ENCODE peak calls at places on chromosomes 6 and 20, in six cellular contexts. One of them, this sample, is unnamed.
A peak's percentile ranks its signal among the peaks of the same experiment; 100 is the strongest.

GRCh38 chr6:22356362-22356940 is 59.6 kb upstream of the PRL start:
- DNase-seq in heart left ventricle: no peak
- DNase-seq in ovary: no peak
- DNase-seq in uterus: no peak
- DNase-seq in fibroblast of lung: no peak
- DNase-seq in HepG2: no peak
- DNase-seq in this sample: no peak

GRCh38 chr6:147000545-147001488 is 203.4 kb upstream of the STXBP5 start:
- DNase-seq in uterus: no peak
- DNase-seq in HepG2: no peak
- DNase-seq in ovary: no peak
- DNase-seq in heart left ventricle: no peak
- DNase-seq in fibroblast of lung: peak; percentile 78
- DNase-seq in this sample: no peak

GRCh38 chr20:21229163-21229562 is 74.0 kb upstream of the XRN2 start:
- DNase-seq in ovary: no peak
- DNase-seq in heart left ventricle: no peak
- DNase-seq in fibroblast of lung: peak; percentile 34
- DNase-seq in uterus: no peak
- DNase-seq in HepG2: no peak
- DNase-seq in this sample: no peak

GRCh38 chr6:134816780-134817179 is 133.1 kb downstream of the ALDH8A1 start:
- DNase-seq in uterus: no peak
- DNase-seq in fibroblast of lung: peak; percentile 77
- DNase-seq in heart left ventricle: no peak
- DNase-seq in ovary: no peak
- DNase-seq in HepG2: no peak
- DNase-seq in this sample: no peak

GRCh38 chr20:43725666-43726065 is 1.1 kb downstream of the GTSF1L start:
- DNase-seq in fibroblast of lung: no peak
- DNase-seq in heart left ventricle: no peak
- DNase-seq in uterus: no peak
- DNase-seq in ovary: no peak
- DNase-seq in HepG2: no peak
- DNase-seq in this sample: no peak

GRCh38 chr20:34190679-34191090 is 50.5 kb upstream of the ASIP start:
- DNase-seq in heart left ventricle: peak; percentile 66
- DNase-seq in fibroblast of lung: peak; percentile 79
- DNase-seq in uterus: peak; percentile 68
- DNase-seq in ovary: peak; percentile 76
- DNase-seq in HepG2: peak; percentile 81
- DNase-seq in this sample: peak; percentile 80

GRCh38 chr6:56263586-56264295 is 16.4 kb upstream of the COL21A1 start:
- DNase-seq in uterus: no peak
- DNase-seq in fibroblast of lung: no peak
- DNase-seq in ovary: no peak
- DNase-seq in HepG2: no peak
- DNase-seq in heart left ventricle: no peak
- DNase-seq in this sample: no peak

GRCh38 chr6:149212892-149213786 is 104.4 kb upstream of the TAB2 start:
- DNase-seq in ovary: no peak
- DNase-seq in heart left ventricle: no peak
- DNase-seq in HepG2: no peak
- DNase-seq in fibroblast of lung: peak; percentile 83
- DNase-seq in uterus: no peak
- DNase-seq in this sample: no peak

GRCh38 chr20:40781340-40781916 is 92.4 kb upstream of the MAFB start:
- DNase-seq in ovary: no peak
- DNase-seq in heart left ventricle: no peak
- DNase-seq in fibroblast of lung: no peak
- DNase-seq in uterus: no peak
- DNase-seq in HepG2: no peak
- DNase-seq in this sample: no peak

GRCh38 chr6:30844118-30844535 is 40.2 kb upstream of the DDR1 start:
- DNase-seq in fibroblast of lung: peak; percentile 83
- DNase-seq in HepG2: peak; percentile 40
- DNase-seq in uterus: no peak
- DNase-seq in ovary: no peak
- DNase-seq in heart left ventricle: no peak
- DNase-seq in this sample: no peak
- TF ChIP-seq CTCF in fibroblast of lung: no peak
- TF ChIP-seq CTCF in HepG2: peak; percentile 34
- TF ChIP-seq CTCF in uterus: no peak
- TF ChIP-seq CTCF in ovary: no peak
- TF ChIP-seq CTCF in heart left ventricle: no peak
- TF ChIP-seq CTCF in this sample: no peak

GRCh38 chr6:99334526-99335127 is 14.8 kb downstream of the FAXC start:
- DNase-seq in fibroblast of lung: peak; percentile 43
- DNase-seq in heart left ventricle: no peak
- DNase-seq in ovary: no peak
- DNase-seq in uterus: no peak
- DNase-seq in HepG2: peak; percentile 58
- DNase-seq in this sample: no peak
- H3K4me1 ChIP-seq in fibroblast of lung: no peaks in the 10 kb centered on the region
- H3K4me1 ChIP-seq in heart left ventricle: no peaks in the 10 kb centered on the region
- H3K4me1 ChIP-seq in ovary: no peaks in the 10 kb centered on the region
- H3K4me1 ChIP-seq in uterus: no peaks in the 10 kb centered on the region
- H3K4me1 ChIP-seq in HepG2: peaks cover 5% of the 10 kb centered on the region
- H3K4me1 ChIP-seq in this sample: no peaks in the 10 kb centered on the region

DNA sequence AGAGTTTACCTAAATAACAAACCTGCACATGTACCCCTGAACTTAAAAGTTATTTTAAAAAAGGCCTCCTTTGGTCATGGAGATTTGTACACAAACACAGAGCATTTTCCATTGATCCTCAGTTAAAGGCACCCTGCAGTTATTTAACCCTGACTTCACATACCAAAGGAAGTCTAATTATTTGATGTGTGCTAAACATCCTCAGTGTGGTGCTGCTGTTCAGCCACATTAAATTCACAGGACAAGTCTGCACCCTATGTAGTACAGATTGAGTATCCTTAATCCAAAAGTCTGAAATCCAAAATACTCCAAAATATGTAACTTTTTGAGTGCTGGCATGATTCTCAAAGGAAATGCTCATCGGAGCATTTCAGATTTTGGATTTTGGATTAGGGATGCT is 21.4 kb downstream of the KCNQ5 start:
- DNase-seq in uterus: no peak
- DNase-seq in ovary: no peak
- DNase-seq in HepG2: no peak
- DNase-seq in heart left ventricle: no peak
- DNase-seq in fibroblast of lung: no peak
- DNase-seq in this sample: no peak
- TF ChIP-seq CTCF in uterus: no peak
- TF ChIP-seq CTCF in ovary: no peak
- TF ChIP-seq CTCF in HepG2: no peak
- TF ChIP-seq CTCF in heart left ventricle: no peak
- TF ChIP-seq CTCF in fibroblast of lung: no peak
- TF ChIP-seq CTCF in this sample: no peak

GRCh38 chr6:52503853-52504777 is 72.7 kb downstream of the TRAM2 start:
- DNase-seq in ovary: no peak
- DNase-seq in uterus: peak; percentile 71
- DNase-seq in fibroblast of lung: peak; percentile 87
- DNase-seq in HepG2: no peak
- DNase-seq in heart left ventricle: peak; percentile 93
- DNase-seq in this sample: peak; percentile 96

GRCh38 chr6:52502306-52503029 is 74.4 kb downstream of the TRAM2 start:
- DNase-seq in fibroblast of lung: no peak
- DNase-seq in uterus: no peak
- DNase-seq in ovary: no peak
- DNase-seq in heart left ventricle: no peak
- DNase-seq in HepG2: no peak
- DNase-seq in this sample: no peak

GRCh38 chr6:52504778-52505127 is 72.1 kb downstream of the TRAM2 start:
- DNase-seq in fibroblast of lung: no peak
- DNase-seq in uterus: no peak
- DNase-seq in heart left ventricle: no peak
- DNase-seq in ovary: no peak
- DNase-seq in HepG2: no peak
- DNase-seq in this sample: no peak

GRCh38 chr6:52505726-52506501 is 70.9 kb downstream of the TRAM2 start:
- DNase-seq in uterus: no peak
- DNase-seq in heart left ventricle: no peak
- DNase-seq in ovary: no peak
- DNase-seq in fibroblast of lung: no peak
- DNase-seq in HepG2: no peak
- DNase-seq in this sample: no peak

DNA sequence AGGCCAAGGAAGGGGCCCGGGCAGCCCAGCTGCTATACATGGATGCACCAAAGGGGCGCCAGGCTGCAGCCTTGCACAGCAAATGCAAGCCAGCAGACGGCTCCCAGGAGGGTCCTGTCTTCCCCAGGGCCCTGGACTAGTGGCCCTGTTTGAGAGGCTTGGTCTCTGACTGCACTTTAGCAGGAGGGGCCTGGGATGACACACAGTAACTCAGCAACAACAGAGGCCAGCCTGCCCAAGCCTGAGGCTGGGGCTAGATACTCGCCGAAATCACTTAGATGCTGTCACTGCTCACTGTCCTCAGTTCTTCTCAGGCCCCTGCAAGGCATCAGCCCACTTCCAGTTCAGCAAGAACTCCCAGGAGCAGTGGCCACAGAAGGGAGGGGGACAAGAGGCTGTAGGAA is 73.5 kb downstream of the TRAM2 start:
- DNase-seq in fibroblast of lung: peak; percentile 52
- DNase-seq in ovary: no peak
- DNase-seq in uterus: no peak
- DNase-seq in HepG2: no peak
- DNase-seq in heart left ventricle: peak; percentile 66
- DNase-seq in this sample: no peak
- H3K4me1 ChIP-seq in fibroblast of lung: peaks cover 46% of the 10 kb centered on the region
- H3K4me1 ChIP-seq in ovary: peaks cover 4% of the 10 kb centered on the region
- H3K4me1 ChIP-seq in uterus: no peaks in the 10 kb centered on the region
- H3K4me1 ChIP-seq in HepG2: peaks cover 30% of the 10 kb centered on the region
- H3K4me1 ChIP-seq in heart left ventricle: peaks cover 40% of the 10 kb centered on the region
- H3K4me1 ChIP-seq in this sample: peaks cover 20% of the 10 kb centered on the region

DNA sequence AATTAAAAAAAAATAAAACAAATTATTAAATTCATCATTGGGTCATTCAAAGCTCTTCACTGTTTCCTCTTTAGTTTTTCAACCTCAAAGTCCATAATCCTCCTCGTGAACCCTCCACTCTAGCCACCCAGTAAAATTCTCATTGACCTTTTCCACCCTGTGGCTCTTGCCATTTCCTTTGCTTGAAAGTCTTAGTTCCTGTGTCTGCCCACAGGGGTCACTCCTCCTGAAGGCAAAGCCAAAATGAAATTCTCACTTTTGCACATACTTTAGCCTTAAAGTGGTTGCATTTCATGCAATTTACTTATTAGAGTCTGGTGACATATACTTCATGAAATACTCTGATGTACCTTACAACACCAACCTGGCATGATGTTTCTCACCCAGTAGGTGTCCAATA is 263.7 kb downstream of the BMP2 start:
- DNase-seq in fibroblast of lung: no peak
- DNase-seq in uterus: no peak
- DNase-seq in ovary: no peak
- DNase-seq in heart left ventricle: no peak
- DNase-seq in HepG2: peak; percentile 5
- DNase-seq in this sample: no peak
- TF ChIP-seq CTCF in fibroblast of lung: peak; percentile 20
- TF ChIP-seq CTCF in uterus: no peak
- TF ChIP-seq CTCF in ovary: no peak
- TF ChIP-seq CTCF in heart left ventricle: no peak
- TF ChIP-seq CTCF in HepG2: peak; percentile 45
- TF ChIP-seq CTCF in this sample: no peak

GRCh38 chr6:155129744-155130143 is 134.1 kb upstream of the CLDN20 start:
- DNase-seq in HepG2: no peak
- DNase-seq in fibroblast of lung: no peak
- DNase-seq in ovary: no peak
- DNase-seq in heart left ventricle: no peak
- DNase-seq in uterus: no peak
- DNase-seq in this sample: no peak

GRCh38 chr6:155130161-155130853 is 133.5 kb upstream of the CLDN20 start:
- DNase-seq in ovary: no peak
- DNase-seq in heart left ventricle: no peak
- DNase-seq in HepG2: no peak
- DNase-seq in uterus: no peak
- DNase-seq in fibroblast of lung: peak; percentile 70
- DNase-seq in this sample: no peak

GRCh38 chr6:155126727-155127439 is 131.8 kb downstream of the TIAM2 start:
- DNase-seq in heart left ventricle: no peak
- DNase-seq in uterus: no peak
- DNase-seq in HepG2: peak; percentile 93
- DNase-seq in fibroblast of lung: peak; percentile 96
- DNase-seq in ovary: no peak
- DNase-seq in this sample: no peak

GRCh38 chr6:155125916-155126315 is 130.8 kb downstream of the TIAM2 start:
- DNase-seq in ovary: no peak
- DNase-seq in heart left ventricle: no peak
- DNase-seq in HepG2: no peak
- DNase-seq in uterus: no peak
- DNase-seq in fibroblast of lung: peak; percentile 80
- DNase-seq in this sample: no peak

DNA sequence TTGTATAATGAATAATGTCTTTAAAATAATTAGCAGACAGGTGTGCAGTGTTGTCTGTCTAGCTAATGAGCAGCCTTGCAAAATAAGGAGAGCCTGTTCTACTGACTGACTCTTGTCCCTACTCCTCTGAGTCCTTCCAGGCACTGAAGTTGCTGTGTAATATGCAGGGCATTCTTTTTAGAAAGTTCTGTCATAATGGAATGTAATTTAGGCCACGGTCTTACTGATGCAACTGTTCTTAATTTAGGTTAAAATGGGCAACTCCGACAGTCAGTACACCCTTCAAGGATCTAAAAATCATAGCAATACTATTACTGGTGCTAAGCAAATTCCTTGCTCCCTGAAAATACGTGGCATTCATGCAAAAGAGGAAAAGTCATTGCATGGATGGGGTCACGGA is 133.9 kb downstream of the TIAM2 start:
- DNase-seq in fibroblast of lung: peak; percentile 33
- DNase-seq in ovary: no peak
- DNase-seq in heart left ventricle: no peak
- DNase-seq in uterus: no peak
- DNase-seq in HepG2: no peak
- DNase-seq in this sample: no peak
- H3K4me1 ChIP-seq in fibroblast of lung: no peaks in the 10 kb centered on the region
- H3K4me1 ChIP-seq in ovary: no peaks in the 10 kb centered on the region
- H3K4me1 ChIP-seq in heart left ventricle: no peaks in the 10 kb centered on the region
- H3K4me1 ChIP-seq in uterus: no peaks in the 10 kb centered on the region
- H3K4me1 ChIP-seq in HepG2: peaks cover 13% of the 10 kb centered on the region
- H3K4me1 ChIP-seq in this sample: no peaks in the 10 kb centered on the region

GRCh38 chr6:20789162-20789561 is 254.9 kb downstream of the CDKAL1 start:
- DNase-seq in HepG2: no peak
- DNase-seq in heart left ventricle: no peak
- DNase-seq in uterus: no peak
- DNase-seq in ovary: no peak
- DNase-seq in fibroblast of lung: peak; percentile 23
- DNase-seq in this sample: no peak
- TF ChIP-seq CTCF in HepG2: peak; percentile 33
- TF ChIP-seq CTCF in heart left ventricle: peak; percentile 23
- TF ChIP-seq CTCF in uterus: peak; percentile 32
- TF ChIP-seq CTCF in ovary: no peak
- TF ChIP-seq CTCF in fibroblast of lung: no peak
- TF ChIP-seq CTCF in this sample: peak; percentile 13

This sample was measured in upper lobe of right lung.